ENCODE peak calls at places on chromosomes 7 and 10, in ten cellular contexts. O, X, G, M, Y, P, E, V, S and Z are unnamed samples.

GRCh38 chr7:128891110-128891941 is 19.2 kb downstream of the KCP start:
- DNase-seq in P (peak), S (no peak), V (no peak), Y (peak), E (no peak), X (no peak), M (no peak), O (peak), G (no peak), Z (no peak)

GRCh38 chr7:91784469-91784868 is 96.0 kb downstream of the MTERF1 start:
- DNase-seq in V (no peak), X (no peak), O (peak), S (peak), P (no peak), Y (peak), G (peak), E (peak), M (peak), Z (peak)

GRCh38 chr7:76000566-76000965 is 6.2 kb upstream of the TMEM120A start:
- DNase-seq in E (no peak), V (no peak), X (no peak), S (no peak), P (no peak), O (no peak), M (no peak), G (no peak), Y (no peak), Z (no peak)

GRCh38 chr7:137715546-137715945 is 131.2 kb downstream of the DGKI start:
- DNase-seq in M (peak), Y (peak), E (peak), S (peak), O (no peak), G (no peak), X (no peak), P (no peak), V (no peak), Z (no peak)

GRCh38 chr7:93980744-93981479 is 23.2 kb downstream of the BET1 start:
- DNase-seq in P (no peak), G (peak), Y (no peak), M (no peak), X (no peak), S (no peak), V (no peak), E (no peak), O (no peak), Z (no peak)

GRCh38 chr10:84846646-84847045 is 518.3 kb downstream of the CCSER2 start:
- DNase-seq in X (no peak), V (no peak), O (no peak), E (no peak), P (no peak), S (no peak), M (no peak), Y (no peak), G (no peak), Z (no peak)

GRCh38 chr7:28272461-28272877 is 91.9 kb upstream of the JAZF1 start:
- DNase-seq in Y (peak), M (peak), X (peak), E (peak), O (peak), S (peak), P (peak), G (peak), V (no peak), Z (peak)

GRCh38 chr7:4878336-4879335 is 4.9 kb downstream of the RADIL start:
- DNase-seq in E (no peak), X (no peak), O (no peak), G (no peak), V (peak), Y (no peak), S (peak), M (no peak), P (no peak), Z (no peak)

GRCh38 chr7:134141868-134142264 is 14.7 kb downstream of the LRGUK start:
- DNase-seq in V (no peak), E (no peak), Y (no peak), X (no peak), M (no peak), P (no peak), S (no peak), G (no peak), O (no peak), Z (no peak)

GRCh38 chr7:29442146-29442545 is 121.5 kb upstream of the PRR15 start:
- DNase-seq in P (no peak), V (no peak), O (peak), S (peak), M (peak), E (no peak), G (no peak), Y (peak), X (no peak), Z (peak)

GRCh38 chr10:84256510-84257342 is 11.9 kb downstream of the RGR start:
- DNase-seq in Y (peak), E (peak), O (no peak), X (peak), S (peak), M (peak), G (peak), V (no peak), P (peak), Z (peak)

GRCh38 chr10:50991496-50992355 is 82.6 kb upstream of the PRKG1 start:
- DNase-seq in V (peak), E (peak), M (peak), X (no peak), O (no peak), G (no peak), P (peak), S (no peak), Y (no peak), Z (peak)

GRCh38 chr7:40604601-40605438 is 470.0 kb downstream of the SUGCT start:
- DNase-seq in M (peak), V (no peak), E (peak), X (peak), O (no peak), Y (peak), P (peak), G (peak), S (peak), Z (peak)

GRCh38 chr10:18418579-18419210 is 232.7 kb downstream of the NSUN6 start:
- DNase-seq in M (peak), V (no peak), S (peak), E (no peak), O (no peak), P (no peak), G (peak), Y (no peak), X (no peak), Z (no peak)

GRCh38 chr7:141663081-141663510 is 38.9 kb downstream of the DENND11 start:
- DNase-seq in S (no peak), E (no peak), Y (peak), V (no peak), G (no peak), P (peak), O (peak), M (peak), X (no peak), Z (peak)

GRCh38 chr7:126605553-126605952 is 647.2 kb downstream of the GRM8 start:
- DNase-seq in E (no peak), M (no peak), X (no peak), P (no peak), O (no peak), V (no peak), G (no peak), S (no peak), Y (no peak), Z (no peak)

GRCh38 chr7:141880960-141881359 is 35.2 kb upstream of the OR9A4 start:
- DNase-seq in E (no peak), Y (no peak), X (no peak), S (no peak), P (no peak), O (no peak), G (no peak), V (no peak), M (no peak), Z (no peak)

GRCh38 chr7:106423836-106424475 is 139.2 kb upstream of the NAMPT start:
- DNase-seq in S (no peak), Y (no peak), O (no peak), V (no peak), G (no peak), M (no peak), X (no peak), E (no peak), P (no peak), Z (no peak)

GRCh38 chr10:33418309-33418708 is 83.8 kb upstream of the NRP1 start:
- DNase-seq in G (no peak), V (no peak), X (no peak), S (no peak), Y (no peak), M (no peak), E (no peak), O (no peak), P (no peak), Z (no peak)

GRCh38 chr10:13956826-13957225 is 370.1 kb downstream of the PRPF18 start:
- DNase-seq in X (no peak), M (peak), V (peak), E (peak), G (no peak), O (no peak), S (no peak), Y (no peak), P (no peak), Z (no peak)

GRCh38 chr7:98518159-98518947 is 98.7 kb upstream of the NPTX2 start:
- DNase-seq in E (no peak), X (no peak), M (no peak), V (no peak), O (no peak), G (no peak), P (no peak), S (no peak), Y (no peak), Z (no peak)

GRCh38 chr10:34528320-34528719 is 286.8 kb downstream of the PARD3 start:
- DNase-seq in O (peak), S (peak), M (peak), P (peak), X (no peak), Y (peak), E (peak), G (no peak), V (no peak), Z (peak)

GRCh38 chr10:120588311-120588710 is 131.3 kb downstream of the PLPP4 start:
- DNase-seq in O (no peak), S (peak), E (no peak), M (no peak), Y (no peak), V (no peak), X (no peak), G (no peak), P (no peak), Z (no peak)

GRCh38 chr7:91089382-91089963 is 174.8 kb upstream of the FZD1 start:
- DNase-seq in G (peak), Y (peak), M (peak), S (peak), X (no peak), P (peak), E (peak), V (no peak), O (peak), Z (peak)

GRCh38 chr10:110681023-110681681 is 37.0 kb downstream of the RBM20 start:
- DNase-seq in X (peak), S (no peak), Y (peak), V (no peak), G (peak), E (no peak), M (peak), O (peak), P (peak), Z (peak)

GRCh38 chr7:118602090-118602489 is 377.6 kb downstream of the ANKRD7 start:
- DNase-seq in O (no peak), P (no peak), X (no peak), M (no peak), E (no peak), Y (no peak), V (no peak), G (no peak), S (no peak), Z (no peak)

GRCh38 chr10:63593576-63593975 is 72.4 kb downstream of the REEP3 start:
- DNase-seq in M (peak), X (no peak), S (peak), O (no peak), G (no peak), Y (no peak), E (peak), V (no peak), P (no peak), Z (no peak)

GRCh38 chr10:116306847-116307246 is 17.4 kb upstream of the CCDC172 start:
- DNase-seq in E (no peak), Y (no peak), G (no peak), M (no peak), S (no peak), V (no peak), X (no peak), O (no peak), P (no peak), Z (no peak)

GRCh38 chr10:86645111-86645445 is 9.3 kb upstream of the OPN4 start:
- DNase-seq in Y (no peak), O (no peak), P (no peak), G (no peak), M (no peak), S (no peak), E (no peak), X (no peak), V (no peak), Z (no peak)

GRCh38 chr7:42292991-42293521 is 56.0 kb upstream of the GLI3 start:
- DNase-seq in X (no peak), G (no peak), E (no peak), S (no peak), V (no peak), P (no peak), M (no peak), O (peak), Y (peak), Z (no peak)

GRCh38 chr10:132507956-132508490 is 29.6 kb upstream of the INPP5A start:
- DNase-seq in E (no peak), M (no peak), S (no peak), G (no peak), Y (no peak), P (no peak), O (no peak), X (no peak), V (peak), Z (no peak)
- TF ChIP-seq CTCF in E (no peak), M (no peak), S (no peak), G (no peak), Y (no peak), P (no peak), O (no peak), X (no peak), V (no peak), Z (no peak)

DNA sequence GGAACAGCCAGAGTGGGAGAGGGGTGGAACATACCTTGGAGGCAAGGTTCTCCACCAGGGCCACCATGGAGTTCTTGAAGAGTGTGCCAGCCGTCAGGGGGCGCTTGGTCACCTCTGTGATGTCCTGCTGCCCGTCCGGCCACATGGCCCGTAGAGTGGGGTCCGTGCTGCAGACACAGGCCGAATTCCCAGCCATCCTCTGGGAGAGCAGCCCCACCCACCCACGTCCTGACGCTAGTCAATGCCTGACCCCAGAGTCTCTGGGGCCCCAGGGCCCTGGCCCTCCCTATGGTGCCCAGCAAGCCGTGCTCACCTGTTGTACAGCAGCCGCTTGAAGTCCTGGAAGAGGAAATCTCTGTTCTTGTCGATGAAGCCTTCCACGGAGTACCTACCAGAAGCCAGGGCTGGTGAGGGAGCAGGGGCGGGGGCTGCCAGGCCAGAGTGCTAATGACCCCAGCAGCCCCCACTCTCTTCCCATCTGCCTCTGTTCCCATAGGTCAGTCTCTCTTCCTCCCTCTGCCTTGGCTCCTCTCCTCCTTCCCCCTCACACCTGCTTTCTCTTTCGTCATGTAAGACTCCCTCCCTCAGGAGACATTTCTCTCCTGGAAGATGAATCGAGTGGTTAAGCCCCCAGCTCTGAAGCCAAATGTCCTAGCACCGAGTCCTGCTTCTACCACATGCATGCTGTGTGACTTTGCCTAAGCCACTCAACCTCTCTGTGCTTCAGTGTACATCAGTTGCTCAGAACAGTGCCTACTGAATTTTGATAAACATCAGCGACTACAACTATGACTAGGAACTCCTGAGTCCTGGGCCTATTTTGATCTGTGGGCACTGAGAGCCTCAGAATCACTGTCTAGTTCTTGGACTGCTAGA is 11.0 kb downstream of the MYO1G start:
- DNase-seq in G (no peak), V (peak), O (no peak), P (no peak), X (no peak), S (no peak), M (peak), E (no peak), Y (no peak), Z (peak)
- TF ChIP-seq CTCF in G (no peak), V (no peak), O (peak), P (no peak), X (no peak), S (no peak), M (peak), E (peak), Y (no peak), Z (peak)

GRCh38 chr7:50281680-50282445 is 22.7 kb upstream of the IKZF1 start:
- DNase-seq in V (no peak), E (no peak), M (no peak), X (peak), O (no peak), P (no peak), Y (no peak), G (peak), S (no peak), Z (no peak)

GRCh38 chr7:50284296-50284695 is 20.2 kb upstream of the IKZF1 start:
- DNase-seq in E (no peak), M (no peak), G (peak), S (no peak), Y (no peak), P (no peak), X (no peak), V (no peak), O (no peak), Z (no peak)

GRCh38 chr7:50285259-50285658 is 19.3 kb upstream of the IKZF1 start:
- DNase-seq in E (no peak), G (no peak), S (no peak), M (no peak), O (no peak), P (no peak), X (no peak), V (no peak), Y (no peak), Z (no peak)

GRCh38 chr7:50287121-50287520 is 17.4 kb upstream of the IKZF1 start:
- DNase-seq in Y (no peak), V (no peak), G (no peak), S (no peak), X (no peak), P (no peak), E (no peak), M (no peak), O (no peak), Z (no peak)

GRCh38 chr7:50283206-50283605 is 21.3 kb upstream of the IKZF1 start:
- DNase-seq in X (no peak), G (no peak), V (no peak), O (no peak), E (no peak), M (no peak), P (no peak), S (no peak), Y (no peak), Z (no peak)
- TF ChIP-seq CTCF in X (no peak), G (no peak), V (no peak), O (no peak), E (no peak), M (no peak), P (no peak), S (no peak), Y (no peak), Z (no peak)

GRCh38 chr10:122297583-122297982 is 26.5 kb downstream of the BTBD16 start:
- DNase-seq in G (no peak), S (no peak), V (peak), Y (no peak), M (no peak), P (no peak), O (no peak), X (no peak), E (no peak), Z (no peak)
- TF ChIP-seq CTCF in G (no peak), S (no peak), V (no peak), Y (no peak), M (no peak), P (no peak), O (no peak), X (no peak), E (no peak), Z (no peak)

GRCh38 chr7:112452102-112452888 is 2.0 kb downstream of the IFRD1 start:
- DNase-seq in Y (peak), M (peak), G (peak), X (peak), O (peak), P (peak), S (peak), V (peak), E (peak), Z (peak)
- TF ChIP-seq CTCF in Y (peak), M (peak), G (peak), X (peak), O (no peak), P (no peak), S (peak), V (no peak), E (peak), Z (peak)